ENCODE peak calls at places on chromosome 16, in eight cellular contexts. S, J, E, K, Y, B, M and H are unnamed samples.
A peak's percentile ranks its signal among the peaks of the same experiment; 100 is the strongest.

GRCh38 chr16:53100889-53101288 is 46.1 kb downstream of the CHD9 start:
- DNase-seq in S (no peak), E (no peak), M (no peak), J (no peak), Y (no peak), B (no peak), K (peak; percentile 37), H (no peak)

GRCh38 chr16:80323187-80323807 is 217.5 kb upstream of the DYNLRB2 start:
- DNase-seq in S (no peak), E (no peak), K (no peak), J (no peak), B (no peak), Y (no peak), M (no peak), H (no peak)

GRCh38 chr16:51538707-51539604 is 387.9 kb upstream of the SALL1 start:
- DNase-seq in M (no peak), B (no peak), E (no peak), K (peak; percentile 92), Y (no peak), S (peak; percentile 60), J (no peak), H (peak; percentile 89)

GRCh38 chr16:72241930-72242329 is 70.0 kb upstream of the PMFBP1 start:
- DNase-seq in J (no peak), S (peak; percentile 56), E (peak; percentile 12), B (no peak), K (peak; percentile 62), M (no peak), Y (no peak), H (peak; percentile 79)

GRCh38 chr16:87426423-87427215 is 34.5 kb downstream of the MAP1LC3B start:
- DNase-seq in S (no peak), J (no peak), Y (no peak), B (no peak), E (no peak), M (no peak), K (no peak), H (no peak)

GRCh38 chr16:89118361-89119061 is 24.9 kb downstream of the ACSF3 start:
- DNase-seq in J (no peak), E (no peak), Y (no peak), M (no peak), K (no peak), B (peak; percentile 52), S (no peak), H (no peak)

GRCh38 chr16:78460428-78460827 is 361.0 kb downstream of the WWOX start:
- DNase-seq in Y (no peak), S (peak; percentile 10), J (no peak), B (no peak), M (no peak), E (no peak), K (no peak), H (no peak)

GRCh38 chr16:31460582-31461002 is 1.3 kb downstream of the ARMC5 start:
- DNase-seq in K (peak; percentile 75), M (peak; percentile 58), J (no peak), S (no peak), Y (no peak), E (peak; percentile 80), B (no peak), H (peak; percentile 79)

DNA sequence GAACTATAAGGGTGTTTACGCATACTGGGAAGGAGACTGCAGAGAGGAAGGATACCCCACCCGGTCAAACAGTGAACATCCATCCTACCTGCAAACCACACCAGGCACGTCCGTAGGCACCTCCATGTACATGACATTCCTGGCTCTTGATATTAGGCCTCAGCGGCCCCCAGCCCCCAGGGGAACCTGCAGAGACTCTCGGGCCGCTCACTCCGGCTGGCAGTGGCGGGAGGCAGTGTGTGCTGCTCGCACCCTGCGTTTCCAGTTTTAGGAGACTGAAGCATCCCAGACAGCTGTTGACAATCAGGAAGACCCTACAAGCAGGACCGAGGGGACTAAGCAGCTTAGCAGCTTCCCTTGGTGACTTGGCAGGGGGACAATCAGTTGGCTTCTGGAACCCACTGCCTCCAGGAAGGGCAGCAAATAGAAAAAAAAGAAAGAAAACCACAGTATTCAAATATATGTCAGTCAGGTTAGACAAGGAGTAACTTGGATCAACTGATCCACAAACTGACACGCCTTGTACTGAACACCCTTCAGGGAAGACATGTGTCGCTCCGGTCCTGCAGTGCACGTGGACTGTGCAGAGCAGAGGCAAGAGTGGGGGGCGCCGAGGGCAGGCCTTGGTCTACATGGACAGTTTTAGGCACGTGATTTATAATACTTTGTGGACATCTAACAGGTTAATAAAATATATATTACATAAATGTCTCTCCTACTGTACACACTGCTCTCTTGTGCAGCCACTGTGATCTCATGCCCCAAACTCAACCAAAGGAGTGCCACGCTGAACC is 29.9 kb upstream of the CLEC18B start:
- DNase-seq in Y (no peak), S (no peak), E (no peak), K (no peak), J (no peak), B (no peak), M (no peak), H (no peak)
- TF ChIP-seq CTCF in Y (no peak), S (no peak), E (no peak), K (no peak), J (no peak), B (no peak), M (no peak), H (no peak)

GRCh38 chr16:55372792-55373488 is 48.9 kb downstream of the IRX6 start:
- DNase-seq in K (no peak), S (no peak), B (no peak), J (peak; percentile 71), M (no peak), E (no peak), Y (no peak), H (no peak)

GRCh38 chr16:55369151-55369550 is 45.1 kb downstream of the IRX6 start:
- DNase-seq in J (no peak), E (no peak), M (no peak), Y (no peak), B (no peak), S (no peak), K (no peak), H (no peak)

GRCh38 chr16:55373489-55373832 is 49.5 kb downstream of the IRX6 start:
- DNase-seq in S (no peak), E (no peak), J (no peak), Y (no peak), K (no peak), M (no peak), B (no peak), H (no peak)

GRCh38 chr16:55368205-55368604 is 44.2 kb downstream of the IRX6 start:
- DNase-seq in B (no peak), Y (no peak), S (no peak), K (no peak), M (no peak), J (no peak), E (no peak), H (no peak)

DNA sequence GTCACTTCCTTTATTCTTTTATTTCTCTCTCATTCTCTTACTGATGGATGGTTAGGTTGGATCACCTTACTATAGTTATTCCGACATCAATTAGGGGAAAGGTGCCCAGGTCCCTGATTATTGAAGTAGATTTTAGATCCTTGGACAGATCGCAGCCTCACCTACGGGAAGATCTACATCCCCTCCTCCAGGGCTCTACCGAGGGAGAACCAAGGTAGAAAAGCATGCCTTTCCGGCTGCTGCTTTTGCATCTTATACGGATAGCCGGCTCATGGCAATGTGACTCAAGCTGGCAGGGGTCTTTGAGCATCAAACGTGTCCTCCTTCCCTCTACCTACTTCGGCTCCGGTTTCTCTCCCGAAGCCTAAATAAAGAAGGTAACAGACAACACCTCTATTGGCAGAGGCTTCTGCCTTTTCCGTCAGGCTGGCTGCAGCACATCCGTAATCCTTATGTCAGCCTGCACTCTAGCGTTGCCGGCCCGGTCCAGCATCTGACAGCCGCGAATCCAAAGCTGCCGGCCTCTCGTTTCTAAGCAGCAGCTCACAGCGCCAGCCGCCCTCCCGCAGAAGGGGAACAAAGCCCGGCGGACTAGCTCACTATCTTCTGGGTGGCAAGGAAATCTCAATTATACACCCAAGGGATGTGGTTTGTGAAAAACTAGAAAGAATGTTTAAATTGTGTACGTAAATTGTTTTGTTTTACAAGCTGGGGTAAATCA is 46.9 kb downstream of the IRX6 start:
- DNase-seq in J (peak; percentile 74), Y (peak; percentile 81), S (no peak), E (no peak), M (peak; percentile 81), K (peak; percentile 35), B (peak; percentile 78), H (peak; percentile 57)
- TF ChIP-seq CTCF in J (peak; percentile 75), Y (peak; percentile 37), S (no peak), E (peak; percentile 57), M (peak; percentile 40), K (peak; percentile 42), B (peak; percentile 67), H (peak; percentile 59)

DNA sequence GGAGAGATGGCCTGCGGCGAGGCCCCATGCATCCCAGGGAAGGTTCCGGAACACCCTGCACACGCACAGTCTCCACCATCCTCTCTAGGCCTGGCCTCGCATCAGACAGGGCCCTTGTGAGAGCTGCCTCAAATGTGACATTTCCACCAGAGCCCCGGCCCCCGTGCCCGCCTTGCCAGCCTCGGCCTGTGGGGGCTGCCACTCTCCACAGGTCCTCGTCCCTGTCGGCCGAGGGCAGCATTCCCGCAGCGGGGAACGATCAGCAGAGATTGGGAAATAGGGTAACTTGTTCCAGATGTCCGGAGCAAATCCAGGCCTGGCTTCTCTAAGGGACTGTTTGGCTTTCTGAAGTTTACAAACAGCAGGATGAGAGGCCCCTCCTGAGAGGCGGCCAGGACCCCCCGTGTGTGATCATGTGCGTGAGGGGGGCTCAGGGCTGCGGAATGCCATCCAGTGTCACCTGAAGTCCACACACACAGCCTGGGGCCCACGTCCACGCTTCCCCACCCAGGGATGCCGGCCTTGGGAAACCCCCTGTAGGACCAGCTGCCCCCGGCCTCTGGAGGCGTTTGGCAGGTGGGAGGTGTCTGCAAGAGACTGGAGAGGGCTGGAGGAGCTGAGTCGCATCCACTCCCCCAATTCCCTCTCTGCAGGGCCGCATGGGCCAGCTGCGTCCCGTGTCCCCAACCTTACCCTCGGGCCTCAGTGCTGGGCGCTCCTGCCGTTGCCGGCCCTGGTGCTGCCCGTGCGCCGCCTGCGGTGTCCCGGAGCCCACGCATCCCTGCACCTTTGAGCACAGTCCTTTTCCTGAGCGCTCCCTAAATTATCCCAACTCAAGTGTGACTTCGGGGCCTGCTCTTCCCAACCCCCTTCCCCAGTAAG is 70.4 kb downstream of the ZDHHC7 start:
- DNase-seq in M (no peak), K (peak; percentile 84), J (no peak), E (peak; percentile 44), S (no peak), B (no peak), Y (no peak), H (peak; percentile 35)
- TF ChIP-seq CTCF in M (no peak), K (peak; percentile 17), J (no peak), E (peak; percentile 35), S (no peak), B (no peak), Y (no peak), H (no peak)

GRCh38 chr16:1690810-1691209 is 12.7 kb downstream of the JPT2 start:
- DNase-seq in M (no peak), K (no peak), J (no peak), S (no peak), E (no peak), B (no peak), Y (no peak), H (no peak)

GRCh38 chr16:1689853-1690252 is 11.8 kb downstream of the JPT2 start:
- DNase-seq in B (no peak), J (no peak), K (no peak), E (no peak), M (no peak), Y (no peak), S (peak; percentile 31), H (no peak)

GRCh38 chr16:1691956-1692355 is 13.9 kb downstream of the JPT2 start:
- DNase-seq in J (no peak), S (no peak), Y (peak; percentile 61), E (no peak), K (peak; percentile 66), M (no peak), B (no peak), H (peak; percentile 83)

GRCh38 chr16:1688807-1689560 is 10.9 kb downstream of the JPT2 start:
- DNase-seq in E (no peak), K (peak; percentile 42), Y (no peak), S (peak; percentile 92), B (no peak), M (no peak), J (peak; percentile 35), H (peak; percentile 96)

DNA sequence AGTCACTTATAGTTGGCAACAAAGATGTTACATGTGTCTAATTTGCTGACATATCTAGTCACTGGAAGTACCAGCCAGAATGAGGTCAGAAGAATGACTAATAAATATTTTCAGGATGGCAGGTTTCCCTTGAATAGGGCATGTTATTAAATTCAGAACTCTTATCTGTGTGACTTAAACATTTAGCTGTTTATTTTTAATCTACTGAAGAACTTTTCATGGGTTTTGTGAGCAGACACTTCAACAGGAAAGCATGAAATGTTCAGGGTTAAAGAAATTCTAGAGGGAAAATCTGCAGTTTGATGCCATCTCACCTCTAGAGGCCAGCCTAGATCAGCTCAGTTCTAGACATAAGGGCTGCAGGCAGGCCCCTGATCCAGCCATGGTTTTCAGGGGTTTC is 13.2 kb downstream of the JPT2 start:
- DNase-seq in M (no peak), J (no peak), S (no peak), K (peak; percentile 11), B (no peak), E (no peak), Y (no peak), H (peak; percentile 58)
- TF ChIP-seq CTCF in M (no peak), J (peak; percentile 26), S (no peak), K (peak; percentile 38), B (peak; percentile 17), E (peak; percentile 34), Y (no peak), H (peak; percentile 61)